ENCODE peak calls at places on chromosomes 7 and 10, in four cellular contexts. Y, B, N and R are unnamed samples.

GRCh38 chr7:133484135-133484534 is 231.3 kb downstream of the EXOC4 start:
- DNase-seq in N (no peak), Y (no peak), B (no peak), R (no peak)

GRCh38 chr7:5380350-5381210 is 43.1 kb downstream of the TNRC18 start:
- DNase-seq in N (no peak), Y (no peak), B (no peak), R (no peak)

GRCh38 chr10:74855027-74855426 is 28.6 kb downstream of the KAT6B start:
- DNase-seq in Y (no peak), N (no peak), B (no peak), R (no peak)

GRCh38 chr7:117212969-117213877 is 109.6 kb downstream of the WNT2 start:
- DNase-seq in B (peak; percentile 42), Y (peak; percentile 85), N (peak; percentile 42), R (peak; percentile 73)

GRCh38 chr7:133491846-133492652 is 239.2 kb downstream of the EXOC4 start:
- DNase-seq in Y (no peak), B (no peak), N (no peak), R (no peak)

GRCh38 chr7:128918266-128918665 is 7.8 kb upstream of the KCP start:
- DNase-seq in Y (no peak), B (no peak), N (no peak), R (no peak)

GRCh38 chr7:95777266-95777665 is 4.9 kb downstream of the DYNC1I1 start:
- DNase-seq in B (no peak), Y (no peak), N (no peak), R (no peak)

GRCh38 chr7:155339474-155339873 is 41.8 kb downstream of the INSIG1 start:
- DNase-seq in Y (no peak), B (no peak), N (no peak), R (no peak)

GRCh38 chr10:103786020-103786419 is 69.4 kb downstream of the SH3PXD2A start:
- DNase-seq in Y (no peak), B (no peak), N (no peak), R (no peak)

GRCh38 chr10:70742537-70743429 is 42.4 kb downstream of the TBATA start:
- DNase-seq in Y (peak; percentile 67), B (no peak), N (peak; percentile 57), R (no peak)

GRCh38 chr7:34842782-34843181 is 184.8 kb downstream of the NPSR1 start:
- DNase-seq in B (no peak), N (no peak), Y (no peak), R (no peak)

GRCh38 chr10:104449402-104449801 is 95.8 kb downstream of the CFAP58 start:
- DNase-seq in B (no peak), N (no peak), Y (no peak), R (no peak)

GRCh38 chr10:99431190-99431549 is 746 bp upstream of the GOT1 start:
- DNase-seq in Y (peak; percentile 14), N (no peak), B (no peak), R (peak; percentile 53)

GRCh38 chr7:44638611-44639557 is 32.5 kb downstream of the OGDH start:
- DNase-seq in N (peak; percentile 62), B (peak; percentile 80), Y (peak; percentile 88), R (peak; percentile 30)

GRCh38 chr7:16528520-16528919 is 1.9 kb downstream of the LRRC72 start:
- DNase-seq in Y (no peak), B (no peak), N (no peak), R (no peak)

GRCh38 chr7:42790196-42790595 is 121.7 kb downstream of the C7orf25 start:
- DNase-seq in B (no peak), N (no peak), Y (no peak), R (no peak)

GRCh38 chr10:60735244-60735643 is 43.0 kb upstream of the CDK1 start:
- DNase-seq in N (no peak), B (no peak), Y (no peak), R (no peak)

GRCh38 chr7:81621893-81622292 is 148.0 kb downstream of the HGF start:
- DNase-seq in B (no peak), N (no peak), Y (no peak), R (no peak)

GRCh38 chr7:155299539-155300202 is 2.0 kb downstream of the INSIG1 start:
- DNase-seq in N (no peak), Y (no peak), B (no peak), R (no peak)

GRCh38 chr10:43109671-43110249 is 28.5 kb upstream of the CSGALNACT2 start:
- DNase-seq in N (no peak), B (no peak), Y (no peak), R (no peak)

GRCh38 chr10:90742189-90742588 is 115.7 kb downstream of the HTR7 start:
- DNase-seq in N (no peak), Y (no peak), B (no peak), R (no peak)

GRCh38 chr10:42984761-42985325 is 92.0 kb upstream of the RET start:
- DNase-seq in N (no peak), Y (no peak), B (no peak), R (peak; percentile 6)

GRCh38 chr7:127650842-127651555 is 995 bp upstream of the SND1 start:
- DNase-seq in Y (no peak), N (no peak), B (no peak), R (peak; percentile 39)

GRCh38 chr10:24552346-24553016 is 171.2 kb downstream of the ARHGAP21 start:
- DNase-seq in N (peak; percentile 35), Y (peak; percentile 96), B (no peak), R (peak; percentile 99)

GRCh38 chr7:121576148-121576921 is 180.2 kb upstream of the FAM3C start:
- DNase-seq in Y (no peak), B (no peak), N (no peak), R (no peak)

GRCh38 chr10:112958275-112958995 is 8.4 kb downstream of the TCF7L2 start:
- DNase-seq in Y (no peak), N (no peak), B (no peak), R (no peak)

GRCh38 chr7:82810558-82811259 is 352.0 kb downstream of the PCLO start:
- DNase-seq in B (no peak), N (peak; percentile 18), Y (no peak), R (no peak)

GRCh38 chr10:72322280-72323058 is 32.2 kb downstream of the DNAJB12 start:
- DNase-seq in Y (no peak), N (no peak), B (no peak), R (no peak)

GRCh38 chr7:65251851-65252620 is 121.6 kb upstream of the ZNF92 start:
- DNase-seq in N (peak; percentile 53), B (peak; percentile 27), Y (peak; percentile 76), R (peak; percentile 87)

GRCh38 chr7:142813262-142813661 is 41.6 kb upstream of the EPHB6 start:
- DNase-seq in N (peak; percentile 44), B (no peak), Y (no peak), R (peak; percentile 44)

GRCh38 chr7:157628456-157628855 is 291.7 kb downstream of the DNAJB6 start:
- DNase-seq in N (no peak), Y (no peak), B (no peak), R (no peak)

GRCh38 chr7:115526272-115526671 is 504.3 kb downstream of the TFEC start:
- DNase-seq in N (no peak), Y (no peak), B (no peak), R (peak; percentile 10)

GRCh38 chr10:81309041-81309552 is 565.9 kb upstream of the NRG3 start:
- DNase-seq in B (no peak), N (no peak), Y (no peak), R (no peak)

GRCh38 chr10:21830037-21830436 is 173.5 kb downstream of the DNAJC1 start:
- DNase-seq in B (no peak), N (no peak), Y (no peak), R (no peak)

GRCh38 chr10:103894454-103894853 is 23.5 kb downstream of the STN1 start:
- DNase-seq in N (no peak), B (no peak), Y (no peak), R (no peak)

GRCh38 chr10:129329375-129330040 is 137.5 kb upstream of the MGMT start:
- DNase-seq in Y (no peak), N (no peak), B (no peak), R (no peak)

GRCh38 chr7:65216469-65216868 is 157.2 kb upstream of the ZNF92 start:
- DNase-seq in B (no peak), N (peak; percentile 52), Y (no peak), R (peak; percentile 74)

GRCh38 chr10:121069061-121069850 is 218.1 kb downstream of the WDR11 start:
- DNase-seq in B (peak; percentile 7), Y (no peak), N (no peak), R (no peak)

GRCh38 chr7:47751068-47751467 is 169.2 kb upstream of the TNS3 start:
- DNase-seq in N (no peak), Y (no peak), B (no peak), R (no peak)

GRCh38 chr7:87886875-87887274 is 10.6 kb downstream of the DBF4 start:
- DNase-seq in N (peak; percentile 20), Y (no peak), B (no peak), R (no peak)

GRCh38 chr7:21585070-21585724 is 42.4 kb downstream of the DNAH11 start:
- DNase-seq in B (no peak), N (no peak), Y (no peak), R (no peak)
- TF ChIP-seq CREM in B (no peak), N (no peak), Y (no peak), R (no peak)

GRCh38 chr10:47286591-47287325 is 13.2 kb upstream of the GDF10 start:
- DNase-seq in B (no peak), N (no peak), Y (no peak), R (no peak)
- TF ChIP-seq CREM in B (no peak), N (no peak), Y (no peak), R (no peak)

DNA sequence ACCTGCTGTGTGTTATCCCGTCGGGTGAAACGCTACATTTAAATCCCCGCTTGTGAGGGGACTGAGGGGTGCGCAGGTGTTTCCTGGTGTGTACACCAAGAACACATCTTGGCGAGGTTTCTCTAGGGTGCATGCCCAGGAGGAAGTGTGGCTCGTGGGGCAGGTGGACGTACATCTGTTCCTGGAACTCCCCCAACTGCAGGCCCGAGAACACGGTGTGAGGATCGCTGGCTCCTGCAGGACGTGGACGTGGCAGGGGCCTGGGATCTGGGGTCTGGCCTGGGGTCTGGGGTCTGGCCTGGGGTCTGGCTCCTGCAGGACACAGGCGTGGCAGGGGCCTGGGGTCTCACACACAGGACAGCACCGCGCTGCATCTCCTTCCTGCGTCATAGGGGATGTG is 10.1 kb downstream of the KNDC1 start:
- DNase-seq in B (no peak), Y (no peak), N (no peak), R (no peak)
- TF ChIP-seq CREM in B (no peak), Y (no peak), N (no peak), R (no peak)

GRCh38 chr7:46131916-46132795 is 211.1 kb upstream of the IGFBP3 start:
- DNase-seq in B (no peak), Y (no peak), N (peak; percentile 43), R (peak; percentile 31)
- TF ChIP-seq CREM in B (no peak), Y (no peak), N (no peak), R (no peak)

GRCh38 chr7:148802101-148802493 is 82.0 kb downstream of the EZH2 start:
- DNase-seq in Y (no peak), N (no peak), B (no peak), R (no peak)
- TF ChIP-seq CREM in Y (no peak), N (no peak), B (no peak), R (no peak)